ENCODE peak calls at places on chromosomes 1 and 21, in seven cellular contexts. One of them, this sample, is unnamed. For H3K4me1, the result is how much of the 10 kb centered on the place peaks cover.

GRCh38 chr1:173467426-173467825 is 9.7 kb upstream of the PRDX6 start:
- DNase-seq in transverse colon: no peak
- DNase-seq in stomach: no peak
- DNase-seq in breast epithelium: no peak
- DNase-seq in IMR-90: peak
- DNase-seq in uterus: no peak
- DNase-seq in ovary: no peak
- DNase-seq in this sample: no peak

GRCh38 chr1:30955448-30956015 is 47.0 kb upstream of the SDC3 start:
- DNase-seq in transverse colon: no peak
- DNase-seq in stomach: no peak
- DNase-seq in breast epithelium: no peak
- DNase-seq in IMR-90: peak
- DNase-seq in uterus: no peak
- DNase-seq in ovary: no peak
- DNase-seq in this sample: no peak

GRCh38 chr1:32142446-32143301 is 34.8 kb downstream of the KPNA6 start:
- DNase-seq in transverse colon: peak
- DNase-seq in stomach: peak
- DNase-seq in breast epithelium: peak
- DNase-seq in IMR-90: peak
- DNase-seq in uterus: peak
- DNase-seq in ovary: peak
- DNase-seq in this sample: peak

GRCh38 chr1:187157552-187157951 is 328.8 kb downstream of the PLA2G4A start:
- DNase-seq in transverse colon: no peak
- DNase-seq in stomach: no peak
- DNase-seq in breast epithelium: no peak
- DNase-seq in IMR-90: no peak
- DNase-seq in uterus: no peak
- DNase-seq in ovary: no peak
- DNase-seq in this sample: no peak

GRCh38 chr1:33606272-33606671 is 133.8 kb downstream of the ZSCAN20 start:
- DNase-seq in transverse colon: no peak
- DNase-seq in stomach: no peak
- DNase-seq in breast epithelium: no peak
- DNase-seq in IMR-90: no peak
- DNase-seq in uterus: no peak
- DNase-seq in ovary: no peak
- DNase-seq in this sample: no peak

GRCh38 chr1:248231117-248231516 is at the start of gene OR2M4:
- DNase-seq in transverse colon: no peak
- DNase-seq in stomach: no peak
- DNase-seq in breast epithelium: no peak
- DNase-seq in IMR-90: no peak
- DNase-seq in uterus: no peak
- DNase-seq in ovary: no peak
- DNase-seq in this sample: no peak

GRCh38 chr1:46021046-46021822 is 111.2 kb downstream of the PIK3R3 start:
- DNase-seq in transverse colon: no peak
- DNase-seq in stomach: no peak
- DNase-seq in breast epithelium: no peak
- DNase-seq in IMR-90: no peak
- DNase-seq in uterus: no peak
- DNase-seq in ovary: no peak
- DNase-seq in this sample: peak

GRCh38 chr1:3597599-3597964 is 13.7 kb downstream of the MEGF6 start:
- DNase-seq in transverse colon: no peak
- DNase-seq in stomach: no peak
- DNase-seq in breast epithelium: no peak
- DNase-seq in IMR-90: no peak
- DNase-seq in uterus: no peak
- DNase-seq in ovary: no peak
- DNase-seq in this sample: no peak

GRCh38 chr1:45044916-45045315 is 32.9 kb downstream of the UROD start:
- DNase-seq in transverse colon: no peak
- DNase-seq in stomach: no peak
- DNase-seq in breast epithelium: no peak
- DNase-seq in IMR-90: no peak
- DNase-seq in uterus: no peak
- DNase-seq in ovary: no peak
- DNase-seq in this sample: no peak

GRCh38 chr21:24583473-24583872 is 1023.8 kb downstream of the MRPL39 start:
- DNase-seq in transverse colon: no peak
- DNase-seq in stomach: no peak
- DNase-seq in breast epithelium: no peak
- DNase-seq in IMR-90: no peak
- DNase-seq in uterus: no peak
- DNase-seq in ovary: no peak
- DNase-seq in this sample: no peak

GRCh38 chr1:183566026-183566425 is 24.2 kb downstream of the NCF2 start:
- DNase-seq in transverse colon: no peak
- DNase-seq in stomach: no peak
- DNase-seq in breast epithelium: no peak
- DNase-seq in IMR-90: no peak
- DNase-seq in uterus: no peak
- DNase-seq in ovary: no peak
- DNase-seq in this sample: no peak

GRCh38 chr1:109304221-109304915 is 2.4 kb downstream of the MYBPHL start:
- DNase-seq in transverse colon: no peak
- DNase-seq in stomach: no peak
- DNase-seq in breast epithelium: no peak
- DNase-seq in IMR-90: no peak
- DNase-seq in uterus: no peak
- DNase-seq in ovary: no peak
- DNase-seq in this sample: peak

GRCh38 chr1:85554630-85555327 is 25.8 kb upstream of the CCN1 start:
- DNase-seq in transverse colon: no peak
- DNase-seq in stomach: no peak
- DNase-seq in breast epithelium: no peak
- DNase-seq in IMR-90: peak
- DNase-seq in uterus: no peak
- DNase-seq in ovary: no peak
- DNase-seq in this sample: no peak

GRCh38 chr1:41412748-41413147 is 51.5 kb downstream of the FOXO6 start:
- DNase-seq in transverse colon: no peak
- DNase-seq in stomach: no peak
- DNase-seq in breast epithelium: no peak
- DNase-seq in IMR-90: no peak
- DNase-seq in uterus: no peak
- DNase-seq in ovary: no peak
- DNase-seq in this sample: no peak

GRCh38 chr1:41413748-41414281 is 52.6 kb downstream of the FOXO6 start:
- DNase-seq in transverse colon: no peak
- DNase-seq in stomach: no peak
- DNase-seq in breast epithelium: no peak
- DNase-seq in IMR-90: no peak
- DNase-seq in uterus: no peak
- DNase-seq in ovary: no peak
- DNase-seq in this sample: no peak

GRCh38 chr1:41416081-41416480 is 54.8 kb downstream of the FOXO6 start:
- DNase-seq in transverse colon: no peak
- DNase-seq in stomach: no peak
- DNase-seq in breast epithelium: no peak
- DNase-seq in IMR-90: no peak
- DNase-seq in uterus: no peak
- DNase-seq in ovary: no peak
- DNase-seq in this sample: no peak

GRCh38 chr1:41414716-41415306 is 53.6 kb downstream of the FOXO6 start:
- DNase-seq in transverse colon: no peak
- DNase-seq in stomach: no peak
- DNase-seq in breast epithelium: no peak
- DNase-seq in IMR-90: no peak
- DNase-seq in uterus: no peak
- DNase-seq in ovary: no peak
- DNase-seq in this sample: no peak

GRCh38 chr1:41414291-41414690 is 53.1 kb downstream of the FOXO6 start:
- DNase-seq in transverse colon: no peak
- DNase-seq in stomach: no peak
- DNase-seq in breast epithelium: no peak
- DNase-seq in IMR-90: no peak
- DNase-seq in uterus: no peak
- DNase-seq in ovary: no peak
- DNase-seq in this sample: no peak
- H3K27ac ChIP-seq in transverse colon: no peak
- H3K27ac ChIP-seq in stomach: no peak
- H3K27ac ChIP-seq in breast epithelium: no peak
- H3K27ac ChIP-seq in IMR-90: no peak
- H3K27ac ChIP-seq in uterus: no peak
- H3K27ac ChIP-seq in ovary: no peak
- H3K27ac ChIP-seq in this sample: no peak

GRCh38 chr1:39691383-39692151 is at the start of gene HPCAL4:
- DNase-seq in transverse colon: peak
- DNase-seq in stomach: peak
- DNase-seq in breast epithelium: peak
- DNase-seq in IMR-90: peak
- DNase-seq in uterus: peak
- DNase-seq in ovary: peak
- DNase-seq in this sample: peak
- TF ChIP-seq POLR2A in transverse colon: no peak
- TF ChIP-seq POLR2A in stomach: no peak
- TF ChIP-seq POLR2A in breast epithelium: no peak
- TF ChIP-seq POLR2A in IMR-90: no peak
- TF ChIP-seq POLR2A in uterus: no peak
- TF ChIP-seq POLR2A in ovary: peak
- TF ChIP-seq POLR2A in this sample: no peak

GRCh38 chr1:55716610-55717009 is 501.4 kb upstream of the USP24 start:
- DNase-seq in transverse colon: no peak
- DNase-seq in stomach: no peak
- DNase-seq in breast epithelium: no peak
- DNase-seq in IMR-90: peak
- DNase-seq in uterus: no peak
- DNase-seq in ovary: no peak
- DNase-seq in this sample: no peak
- H3K4me1 ChIP-seq in transverse colon: under half
- H3K4me1 ChIP-seq in stomach: under half
- H3K4me1 ChIP-seq in breast epithelium: under half
- H3K4me1 ChIP-seq in IMR-90: under half
- H3K4me1 ChIP-seq in uterus: under half
- H3K4me1 ChIP-seq in ovary: under half
- H3K4me1 ChIP-seq in this sample: half or more

DNA sequence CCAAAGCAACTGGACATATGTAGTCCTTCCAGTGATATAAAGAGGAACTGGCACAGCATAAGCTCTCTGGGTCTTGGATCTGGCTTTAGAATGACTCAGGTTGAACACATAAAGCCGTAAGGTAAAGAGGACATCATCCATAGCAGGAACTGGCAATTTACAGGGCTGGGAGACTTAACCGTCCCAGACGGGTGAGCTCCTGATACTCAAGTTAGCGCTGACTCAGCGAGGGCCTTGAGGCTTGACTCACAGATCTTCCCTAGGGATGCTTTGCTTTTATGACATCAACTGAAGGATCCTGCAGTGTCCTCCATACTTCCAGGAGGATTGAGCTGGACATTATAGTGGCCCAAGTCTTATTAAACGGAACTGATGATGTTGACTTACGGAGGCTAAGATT is 154.2 kb downstream of the CLIC6 start:
- DNase-seq in transverse colon: no peak
- DNase-seq in stomach: no peak
- DNase-seq in breast epithelium: no peak
- DNase-seq in IMR-90: peak
- DNase-seq in uterus: no peak
- DNase-seq in ovary: no peak
- DNase-seq in this sample: no peak
- H3K27ac ChIP-seq in transverse colon: no peak
- H3K27ac ChIP-seq in stomach: no peak
- H3K27ac ChIP-seq in breast epithelium: peak
- H3K27ac ChIP-seq in IMR-90: no peak
- H3K27ac ChIP-seq in uterus: no peak
- H3K27ac ChIP-seq in ovary: no peak
- H3K27ac ChIP-seq in this sample: no peak

GRCh38 chr1:227728059-227728891 is 6.8 kb downstream of the JMJD4 start:
- DNase-seq in transverse colon: peak
- DNase-seq in stomach: peak
- DNase-seq in breast epithelium: peak
- DNase-seq in IMR-90: peak
- DNase-seq in uterus: peak
- DNase-seq in ovary: peak
- DNase-seq in this sample: peak

GRCh38 chr1:227726318-227726717 is 8.8 kb downstream of the JMJD4 start:
- DNase-seq in transverse colon: no peak
- DNase-seq in stomach: no peak
- DNase-seq in breast epithelium: no peak
- DNase-seq in IMR-90: no peak
- DNase-seq in uterus: no peak
- DNase-seq in ovary: no peak
- DNase-seq in this sample: no peak

GRCh38 chr1:227728892-227729143 is 6.3 kb downstream of the JMJD4 start:
- DNase-seq in transverse colon: no peak
- DNase-seq in stomach: no peak
- DNase-seq in breast epithelium: no peak
- DNase-seq in IMR-90: no peak
- DNase-seq in uterus: no peak
- DNase-seq in ovary: no peak
- DNase-seq in this sample: no peak

GRCh38 chr1:227725036-227725435 is 10.1 kb downstream of the JMJD4 start:
- DNase-seq in transverse colon: no peak
- DNase-seq in stomach: no peak
- DNase-seq in breast epithelium: no peak
- DNase-seq in IMR-90: no peak
- DNase-seq in uterus: no peak
- DNase-seq in ovary: no peak
- DNase-seq in this sample: no peak

GRCh38 chr1:227726924-227727599 is 8.0 kb downstream of the JMJD4 start:
- DNase-seq in transverse colon: no peak
- DNase-seq in stomach: no peak
- DNase-seq in breast epithelium: no peak
- DNase-seq in IMR-90: no peak
- DNase-seq in uterus: no peak
- DNase-seq in ovary: no peak
- DNase-seq in this sample: no peak
- TF ChIP-seq POLR2A in transverse colon: no peak
- TF ChIP-seq POLR2A in stomach: no peak
- TF ChIP-seq POLR2A in breast epithelium: no peak
- TF ChIP-seq POLR2A in IMR-90: no peak
- TF ChIP-seq POLR2A in uterus: no peak
- TF ChIP-seq POLR2A in ovary: no peak
- TF ChIP-seq POLR2A in this sample: no peak

This sample was measured in testis.